ENCODE peak calls at places on chromosome 22, in six cellular contexts. H is EL, R is LoVo, Y is HS-5, N is fibroblast of pulmonary artery, I is anterior cingulate cortex. L is an unnamed sample.

GRCh38 chr22:36759481-36760159 is 16.3 kb downstream of the IFT27 start:
- DNase-seq in H (no peak), R (no peak), Y (no peak), N (no peak), I (no peak), L (no peak)

GRCh38 chr22:36135306-36135705 is 25.2 kb downstream of the APOL3 start:
- DNase-seq in H (no peak), R (no peak), Y (no peak), N (no peak), I (no peak), L (no peak)

GRCh38 chr22:37218771-37219411 is 6.6 kb upstream of the SSTR3 start:
- DNase-seq in H (no peak), R (no peak), Y (no peak), N (no peak), I (no peak), L (no peak)

GRCh38 chr22:21641417-21641794 is 696 bp upstream of the SDF2L1 start:
- DNase-seq in H (peak; percentile 68), R (peak; percentile 48), Y (no peak), N (peak; percentile 62), I (no peak), L (no peak)

GRCh38 chr22:43159484-43160178 is 8.3 kb downstream of the TSPO start:
- DNase-seq in H (no peak), R (no peak), Y (no peak), N (peak; percentile 20), I (no peak), L (no peak)

GRCh38 chr22:44531487-44531886 is 33.5 kb upstream of the RTL6 start:
- DNase-seq in H (no peak), R (no peak), Y (no peak), N (no peak), I (no peak), L (no peak)

GRCh38 chr22:44186737-44187136 is 6.0 kb downstream of the PARVG start:
- DNase-seq in H (no peak), R (no peak), Y (no peak), N (no peak), I (no peak), L (no peak)

GRCh38 chr22:38567531-38568245 is 2.3 kb downstream of the DMC1 start:
- DNase-seq in H (no peak), R (no peak), Y (no peak), N (no peak), I (no peak), L (no peak)

GRCh38 chr22:19940536-19941364 is 822 bp upstream of the COMT start:
- DNase-seq in H (no peak), R (no peak), Y (no peak), N (no peak), I (no peak), L (no peak)

L was measured in kidney epithelial cell.